ENCODE peak calls at places on chromosome 13, in seven cellular contexts. One of them, this sample, is unnamed.

GRCh38 chr13:96817336-96817941 is 176.8 kb downstream of the OXGR1 start:
- DNase-seq in astrocyte: no peak
- DNase-seq in CD8-positive, alpha-beta memory T cell: no peak
- DNase-seq in aorta: no peak
- DNase-seq in neural progenitor cell: peak
- DNase-seq in ascending aorta: no peak
- DNase-seq in psoas muscle: no peak
- DNase-seq in this sample: no peak

GRCh38 chr13:109007946-109008345 is 378.5 kb downstream of the MYO16 start:
- DNase-seq in ascending aorta: no peak
- DNase-seq in CD8-positive, alpha-beta memory T cell: no peak
- DNase-seq in aorta: no peak
- DNase-seq in neural progenitor cell: no peak
- DNase-seq in astrocyte: no peak
- DNase-seq in psoas muscle: no peak
- DNase-seq in this sample: peak

GRCh38 chr13:59121507-59121906 is 1042.2 kb downstream of the DIAPH3 start:
- DNase-seq in aorta: no peak
- DNase-seq in neural progenitor cell: no peak
- DNase-seq in psoas muscle: no peak
- DNase-seq in ascending aorta: no peak
- DNase-seq in CD8-positive, alpha-beta memory T cell: no peak
- DNase-seq in astrocyte: no peak
- DNase-seq in this sample: no peak

GRCh38 chr13:109509154-109509905 is 277.1 kb downstream of the IRS2 start:
- DNase-seq in astrocyte: peak
- DNase-seq in ascending aorta: no peak
- DNase-seq in psoas muscle: no peak
- DNase-seq in CD8-positive, alpha-beta memory T cell: no peak
- DNase-seq in aorta: no peak
- DNase-seq in neural progenitor cell: no peak
- DNase-seq in this sample: peak

GRCh38 chr13:23007430-23007829 is 173.3 kb upstream of the SGCG start:
- DNase-seq in neural progenitor cell: no peak
- DNase-seq in CD8-positive, alpha-beta memory T cell: no peak
- DNase-seq in aorta: no peak
- DNase-seq in ascending aorta: no peak
- DNase-seq in astrocyte: no peak
- DNase-seq in psoas muscle: no peak
- DNase-seq in this sample: no peak

GRCh38 chr13:49791753-49792549 is 531 bp downstream of the KPNA3 start:
- DNase-seq in CD8-positive, alpha-beta memory T cell: peak
- DNase-seq in aorta: peak
- DNase-seq in ascending aorta: no peak
- DNase-seq in astrocyte: peak
- DNase-seq in neural progenitor cell: peak
- DNase-seq in psoas muscle: peak
- DNase-seq in this sample: peak

GRCh38 chr13:110493613-110494012 is 67.9 kb downstream of the RAB20 start:
- DNase-seq in neural progenitor cell: no peak
- DNase-seq in CD8-positive, alpha-beta memory T cell: no peak
- DNase-seq in psoas muscle: no peak
- DNase-seq in aorta: no peak
- DNase-seq in astrocyte: no peak
- DNase-seq in ascending aorta: no peak
- DNase-seq in this sample: no peak

GRCh38 chr13:87923713-87924112 is 252.5 kb downstream of the SLITRK5 start:
- DNase-seq in ascending aorta: no peak
- DNase-seq in astrocyte: no peak
- DNase-seq in neural progenitor cell: no peak
- DNase-seq in CD8-positive, alpha-beta memory T cell: no peak
- DNase-seq in aorta: no peak
- DNase-seq in psoas muscle: no peak
- DNase-seq in this sample: no peak

GRCh38 chr13:72029981-72030380 is 163.0 kb upstream of the DACH1 start:
- DNase-seq in neural progenitor cell: no peak
- DNase-seq in psoas muscle: no peak
- DNase-seq in CD8-positive, alpha-beta memory T cell: no peak
- DNase-seq in ascending aorta: no peak
- DNase-seq in astrocyte: no peak
- DNase-seq in aorta: no peak
- DNase-seq in this sample: no peak

GRCh38 chr13:50393641-50394040 is 378.4 kb downstream of the KCNRG start:
- DNase-seq in aorta: no peak
- DNase-seq in neural progenitor cell: peak
- DNase-seq in astrocyte: peak
- DNase-seq in CD8-positive, alpha-beta memory T cell: no peak
- DNase-seq in ascending aorta: no peak
- DNase-seq in psoas muscle: no peak
- DNase-seq in this sample: peak

GRCh38 chr13:29162638-29163037 is 342.5 kb downstream of the MTUS2 start:
- DNase-seq in psoas muscle: no peak
- DNase-seq in aorta: no peak
- DNase-seq in CD8-positive, alpha-beta memory T cell: no peak
- DNase-seq in ascending aorta: no peak
- DNase-seq in neural progenitor cell: no peak
- DNase-seq in astrocyte: peak
- DNase-seq in this sample: no peak

GRCh38 chr13:19158526-19158925 is 23.1 kb downstream of the TUBA3C start:
- DNase-seq in aorta: no peak
- DNase-seq in ascending aorta: no peak
- DNase-seq in psoas muscle: no peak
- DNase-seq in CD8-positive, alpha-beta memory T cell: no peak
- DNase-seq in astrocyte: no peak
- DNase-seq in neural progenitor cell: no peak
- DNase-seq in this sample: no peak

GRCh38 chr13:75704942-75705320 is 68.8 kb downstream of the LMO7 start:
- DNase-seq in CD8-positive, alpha-beta memory T cell: no peak
- DNase-seq in psoas muscle: no peak
- DNase-seq in neural progenitor cell: no peak
- DNase-seq in astrocyte: no peak
- DNase-seq in aorta: no peak
- DNase-seq in ascending aorta: no peak
- DNase-seq in this sample: no peak

GRCh38 chr13:95756072-95756471 is 79.1 kb downstream of the DNAJC3 start:
- DNase-seq in CD8-positive, alpha-beta memory T cell: no peak
- DNase-seq in psoas muscle: no peak
- DNase-seq in astrocyte: no peak
- DNase-seq in ascending aorta: no peak
- DNase-seq in aorta: no peak
- DNase-seq in neural progenitor cell: no peak
- DNase-seq in this sample: no peak

GRCh38 chr13:71699342-71699741 is 167.7 kb downstream of the DACH1 start:
- DNase-seq in CD8-positive, alpha-beta memory T cell: no peak
- DNase-seq in psoas muscle: no peak
- DNase-seq in aorta: no peak
- DNase-seq in astrocyte: no peak
- DNase-seq in neural progenitor cell: no peak
- DNase-seq in ascending aorta: no peak
- DNase-seq in this sample: no peak

GRCh38 chr13:68748038-68748437 is 1359.6 kb upstream of the ATXN8OS start:
- DNase-seq in psoas muscle: no peak
- DNase-seq in ascending aorta: no peak
- DNase-seq in CD8-positive, alpha-beta memory T cell: no peak
- DNase-seq in aorta: no peak
- DNase-seq in neural progenitor cell: no peak
- DNase-seq in astrocyte: peak
- DNase-seq in this sample: no peak

GRCh38 chr13:90732049-90732448 is 615.4 kb upstream of the MIR17HG start:
- DNase-seq in astrocyte: no peak
- DNase-seq in ascending aorta: no peak
- DNase-seq in psoas muscle: no peak
- DNase-seq in CD8-positive, alpha-beta memory T cell: no peak
- DNase-seq in neural progenitor cell: peak
- DNase-seq in aorta: no peak
- DNase-seq in this sample: no peak

GRCh38 chr13:51047434-51048165 is 63.5 kb downstream of the C13orf42 start:
- DNase-seq in neural progenitor cell: no peak
- DNase-seq in astrocyte: no peak
- DNase-seq in psoas muscle: no peak
- DNase-seq in ascending aorta: no peak
- DNase-seq in aorta: no peak
- DNase-seq in CD8-positive, alpha-beta memory T cell: no peak
- DNase-seq in this sample: no peak

GRCh38 chr13:20512042-20512683 is 13.5 kb downstream of the CRYL1 start:
- DNase-seq in neural progenitor cell: peak
- DNase-seq in astrocyte: no peak
- DNase-seq in psoas muscle: no peak
- DNase-seq in ascending aorta: no peak
- DNase-seq in CD8-positive, alpha-beta memory T cell: no peak
- DNase-seq in aorta: no peak
- DNase-seq in this sample: no peak

GRCh38 chr13:100514788-100515409 is 73.7 kb downstream of the GGACT start:
- DNase-seq in astrocyte: peak
- DNase-seq in psoas muscle: peak
- DNase-seq in neural progenitor cell: peak
- DNase-seq in CD8-positive, alpha-beta memory T cell: peak
- DNase-seq in ascending aorta: no peak
- DNase-seq in aorta: peak
- DNase-seq in this sample: peak
- H3K27ac ChIP-seq in astrocyte: no peak
- H3K27ac ChIP-seq in psoas muscle: no peak
- H3K27ac ChIP-seq in neural progenitor cell: no peak
- H3K27ac ChIP-seq in CD8-positive, alpha-beta memory T cell: no peak
- H3K27ac ChIP-seq in ascending aorta: no peak
- H3K27ac ChIP-seq in aorta: no peak
- H3K27ac ChIP-seq in this sample: no peak

GRCh38 chr13:77696863-77697207 is 652 bp upstream of the SLAIN1 start:
- DNase-seq in astrocyte: no peak
- DNase-seq in CD8-positive, alpha-beta memory T cell: peak
- DNase-seq in psoas muscle: no peak
- DNase-seq in ascending aorta: no peak
- DNase-seq in aorta: no peak
- DNase-seq in neural progenitor cell: no peak
- DNase-seq in this sample: no peak
- H3K27ac ChIP-seq in astrocyte: no peak
- H3K27ac ChIP-seq in CD8-positive, alpha-beta memory T cell: peak
- H3K27ac ChIP-seq in psoas muscle: no peak
- H3K27ac ChIP-seq in ascending aorta: peak
- H3K27ac ChIP-seq in aorta: no peak
- H3K27ac ChIP-seq in neural progenitor cell: no peak
- H3K27ac ChIP-seq in this sample: no peak

GRCh38 chr13:45419945-45420344 is 1.8 kb upstream of the SLC25A30 start:
- DNase-seq in ascending aorta: no peak
- DNase-seq in psoas muscle: no peak
- DNase-seq in astrocyte: no peak
- DNase-seq in CD8-positive, alpha-beta memory T cell: no peak
- DNase-seq in aorta: no peak
- DNase-seq in neural progenitor cell: no peak
- DNase-seq in this sample: no peak

GRCh38 chr13:45417790-45418534 is at the start of gene SLC25A30:
- DNase-seq in astrocyte: peak
- DNase-seq in neural progenitor cell: peak
- DNase-seq in CD8-positive, alpha-beta memory T cell: peak
- DNase-seq in ascending aorta: peak
- DNase-seq in psoas muscle: peak
- DNase-seq in aorta: peak
- DNase-seq in this sample: peak

GRCh38 chr13:45413826-45414312 is 4.3 kb downstream of the SLC25A30 start:
- DNase-seq in aorta: no peak
- DNase-seq in ascending aorta: no peak
- DNase-seq in psoas muscle: no peak
- DNase-seq in neural progenitor cell: no peak
- DNase-seq in CD8-positive, alpha-beta memory T cell: no peak
- DNase-seq in astrocyte: peak
- DNase-seq in this sample: no peak

GRCh38 chr13:45415112-45415511 is 3.1 kb downstream of the SLC25A30 start:
- DNase-seq in ascending aorta: no peak
- DNase-seq in CD8-positive, alpha-beta memory T cell: no peak
- DNase-seq in psoas muscle: no peak
- DNase-seq in astrocyte: no peak
- DNase-seq in aorta: no peak
- DNase-seq in neural progenitor cell: no peak
- DNase-seq in this sample: no peak

GRCh38 chr13:45416521-45417125 is 1.6 kb downstream of the SLC25A30 start:
- DNase-seq in CD8-positive, alpha-beta memory T cell: no peak
- DNase-seq in neural progenitor cell: no peak
- DNase-seq in psoas muscle: no peak
- DNase-seq in aorta: no peak
- DNase-seq in ascending aorta: no peak
- DNase-seq in astrocyte: no peak
- DNase-seq in this sample: no peak
- H3K27ac ChIP-seq in CD8-positive, alpha-beta memory T cell: peak
- H3K27ac ChIP-seq in neural progenitor cell: no peak
- H3K27ac ChIP-seq in psoas muscle: peak
- H3K27ac ChIP-seq in aorta: no peak
- H3K27ac ChIP-seq in ascending aorta: peak
- H3K27ac ChIP-seq in astrocyte: peak
- H3K27ac ChIP-seq in this sample: no peak

GRCh38 chr13:94710081-94710809 is 2.1 kb downstream of the SOX21 start:
- DNase-seq in aorta: no peak
- DNase-seq in astrocyte: no peak
- DNase-seq in CD8-positive, alpha-beta memory T cell: no peak
- DNase-seq in psoas muscle: no peak
- DNase-seq in neural progenitor cell: peak
- DNase-seq in ascending aorta: no peak
- DNase-seq in this sample: no peak
- H3K27ac ChIP-seq in aorta: no peak
- H3K27ac ChIP-seq in astrocyte: no peak
- H3K27ac ChIP-seq in CD8-positive, alpha-beta memory T cell: no peak
- H3K27ac ChIP-seq in psoas muscle: no peak
- H3K27ac ChIP-seq in neural progenitor cell: peak
- H3K27ac ChIP-seq in ascending aorta: no peak
- H3K27ac ChIP-seq in this sample: no peak

This sample was measured in brain microvascular endothelial cell.